ENCODE peak calls at places on chromosomes 1 and 21, in five cellular contexts. B, J, V, U and D are unnamed samples.

GRCh38 chr1:16122361-16122881 is 33.4 kb downstream of the EPHA2 start:
- DNase-seq in B (no peak), J (no peak), V (no peak), U (no peak), D (no peak)

GRCh38 chr1:53547321-53547720 is 88.1 kb downstream of the DMRTB1 start:
- DNase-seq in B (no peak), J (no peak), V (no peak), U (no peak), D (no peak)

GRCh38 chr1:172827841-172828240 is 168.9 kb downstream of the FASLG start:
- DNase-seq in B (no peak), J (no peak), V (no peak), U (no peak), D (no peak)

GRCh38 chr21:24045775-24046215 is 1561.5 kb downstream of the MRPL39 start:
- DNase-seq in B (peak; percentile 63), J (peak; percentile 11), V (peak; percentile 65), U (no peak), D (no peak)

GRCh38 chr1:225949041-225949440 is 8.0 kb upstream of the LEFTY2 start:
- DNase-seq in B (no peak), J (no peak), V (no peak), U (no peak), D (no peak)

GRCh38 chr1:168408531-168409242 is 128.0 kb downstream of the TBX19 start:
- DNase-seq in B (no peak), J (peak; percentile 35), V (no peak), U (no peak), D (peak; percentile 13)

GRCh38 chr1:18942340-18942739 is 14.1 kb downstream of the IFFO2 start:
- DNase-seq in B (no peak), J (no peak), V (no peak), U (no peak), D (no peak)

GRCh38 chr1:229217716-229218115 is 53.2 kb upstream of the RAB4A start:
- DNase-seq in B (no peak), J (peak; percentile 68), V (no peak), U (no peak), D (no peak)

GRCh38 chr1:173208868-173209267 is 1.7 kb upstream of the TNFSF4 start:
- DNase-seq in B (no peak), J (no peak), V (no peak), U (no peak), D (no peak)

GRCh38 chr1:6602669-6603423 is at the start of gene KLHL21:
- DNase-seq in B (peak; percentile 95), J (peak; percentile 74), V (peak; percentile 87), U (peak; percentile 98), D (peak; percentile 87)

GRCh38 chr1:35894183-35894582 is 11.2 kb downstream of the AGO1 start:
- DNase-seq in B (peak; percentile 28), J (peak; percentile 46), V (peak; percentile 55), U (no peak), D (peak; percentile 39)

GRCh38 chr1:178101654-178102053 is 7.8 kb downstream of the RASAL2 start:
- DNase-seq in B (no peak), J (peak; percentile 23), V (no peak), U (no peak), D (no peak)

GRCh38 chr21:29827647-29828046 is 112.1 kb downstream of the GRIK1 start:
- DNase-seq in B (no peak), J (no peak), V (no peak), U (no peak), D (no peak)

GRCh38 chr1:188599313-188599712 is 1770.6 kb downstream of the PLA2G4A start:
- DNase-seq in B (no peak), J (no peak), V (no peak), U (no peak), D (no peak)

GRCh38 chr1:156214024-156214748 is 1.4 kb downstream of the PMF1 start:
- DNase-seq in B (no peak), J (peak; percentile 47), V (no peak), U (no peak), D (no peak)

GRCh38 chr1:219358080-219358479 is 184.4 kb downstream of the LYPLAL1 start:
- DNase-seq in B (no peak), J (no peak), V (no peak), U (no peak), D (no peak)

GRCh38 chr1:26289158-26290059 is 9.5 kb downstream of the SH3BGRL3 start:
- DNase-seq in B (no peak), J (no peak), V (peak; percentile 92), U (no peak), D (peak; percentile 76)

GRCh38 chr1:25255711-25256577 is 8.7 kb upstream of the RSRP1 start:
- DNase-seq in B (no peak), J (no peak), V (no peak), U (no peak), D (no peak)

GRCh38 chr21:46636550-46637289 is 1.2 kb downstream of the PRMT2 start:
- DNase-seq in B (no peak), J (no peak), V (no peak), U (no peak), D (no peak)

GRCh38 chr1:77673030-77673429 is 9.4 kb downstream of the ZZZ3 start:
- DNase-seq in B (no peak), J (no peak), V (no peak), U (no peak), D (no peak)

GRCh38 chr1:6447818-6448748 is 17.9 kb downstream of the TNFRSF25 start:
- DNase-seq in B (no peak), J (no peak), V (peak; percentile 40), U (no peak), D (no peak)

GRCh38 chr1:185823471-185823870 is 89.3 kb downstream of the HMCN1 start:
- DNase-seq in B (no peak), J (no peak), V (no peak), U (no peak), D (no peak)

GRCh38 chr1:185819798-185820197 is 85.6 kb downstream of the HMCN1 start:
- DNase-seq in B (no peak), J (no peak), V (no peak), U (no peak), D (no peak)

GRCh38 chr1:185825556-185825955 is 91.4 kb downstream of the HMCN1 start:
- DNase-seq in B (no peak), J (no peak), V (no peak), U (no peak), D (no peak)

GRCh38 chr1:185824106-185824505 is 89.9 kb downstream of the HMCN1 start:
- DNase-seq in B (no peak), J (no peak), V (no peak), U (no peak), D (no peak)

GRCh38 chr1:185821612-185822385 is 87.6 kb downstream of the HMCN1 start:
- DNase-seq in B (no peak), J (no peak), V (no peak), U (no peak), D (no peak)
- TF ChIP-seq CTCF in B (no peak), J (no peak), V (no peak), U (no peak), D (no peak)

GRCh38 chr21:41506005-41506404 is 2.0 kb downstream of the TMPRSS2 start:
- DNase-seq in B (no peak), J (no peak), V (no peak), U (no peak), D (no peak)

GRCh38 chr21:41509206-41509496 is 1.2 kb upstream of the TMPRSS2 start:
- DNase-seq in B (no peak), J (no peak), V (no peak), U (no peak), D (no peak)

GRCh38 chr21:41507521-41508414 is at the start of gene TMPRSS2:
- DNase-seq in B (no peak), J (no peak), V (no peak), U (no peak), D (no peak)

GRCh38 chr21:41508415-41509205 is 652 bp upstream of the TMPRSS2 start:
- DNase-seq in B (no peak), J (no peak), V (no peak), U (no peak), D (no peak)

DNA sequence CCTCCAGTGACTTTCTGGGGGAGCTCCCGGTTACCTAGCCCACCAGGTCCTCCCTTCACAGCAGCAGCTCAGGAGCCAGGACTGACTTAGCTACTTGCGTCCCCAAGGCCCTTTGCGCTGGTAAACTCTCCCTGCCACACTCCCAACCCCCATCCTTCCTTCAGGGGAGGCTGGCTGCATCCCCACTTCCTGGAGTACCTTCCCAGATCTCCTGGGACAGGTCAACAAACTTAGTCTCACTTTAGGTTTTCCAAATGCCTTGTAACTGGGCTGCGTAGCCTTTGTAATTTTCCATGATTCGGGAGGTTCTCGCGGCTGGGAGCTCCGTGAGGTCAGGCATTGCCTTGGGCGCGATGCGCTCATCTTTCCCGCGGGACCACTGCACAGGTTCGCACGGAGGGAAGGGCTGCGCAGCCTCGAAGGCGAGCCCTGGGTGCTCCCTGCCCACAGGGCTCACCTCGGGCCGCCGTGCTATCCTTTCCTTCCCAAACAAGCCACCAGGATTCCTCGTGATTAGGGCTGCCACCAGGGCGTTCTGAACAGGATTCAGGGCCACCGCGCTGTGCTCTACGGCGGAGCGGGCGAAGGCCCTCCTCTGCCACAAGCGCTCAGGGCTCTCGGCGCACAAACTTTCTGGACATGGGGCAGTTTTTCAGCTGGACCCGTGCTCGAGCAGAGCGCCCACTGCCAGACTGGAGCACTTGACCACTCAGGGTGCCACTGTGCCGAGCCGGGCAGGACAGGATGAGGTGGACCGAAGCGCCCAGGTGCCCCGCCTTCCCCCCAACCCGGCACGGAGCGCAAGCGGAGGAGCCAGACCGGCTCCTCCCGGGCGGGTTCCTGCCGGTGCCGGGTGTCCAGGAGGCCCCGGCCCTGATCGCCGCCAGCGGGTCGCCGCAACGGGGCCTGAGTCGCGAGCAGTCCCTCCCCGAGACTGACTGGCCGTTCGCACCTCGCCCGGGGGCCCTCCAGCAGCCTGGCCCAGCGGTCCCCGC is 1.1 kb downstream of the TMPRSS2 start:
- DNase-seq in B (no peak), J (peak; percentile 3), V (no peak), U (no peak), D (no peak)
- H3K4me3 ChIP-seq in B (no peak overlapping the region), J (peak overlapping the region; percentile 41), V (peak overlapping the region; percentile 49), U (no peak overlapping the region), D (no peak overlapping the region)

GRCh38 chr1:195899762-195900352 is 708.4 kb downstream of the KCNT2 start:
- DNase-seq in B (no peak), J (peak; percentile 14), V (no peak), U (no peak), D (no peak)

GRCh38 chr1:195894411-195894810 is 713.8 kb downstream of the KCNT2 start:
- DNase-seq in B (no peak), J (no peak), V (no peak), U (no peak), D (no peak)

GRCh38 chr1:195902779-195903178 is 705.5 kb downstream of the KCNT2 start:
- DNase-seq in B (no peak), J (no peak), V (no peak), U (no peak), D (no peak)

GRCh38 chr1:195898924-195899323 is 709.3 kb downstream of the KCNT2 start:
- DNase-seq in B (no peak), J (no peak), V (no peak), U (no peak), D (no peak)

DNA sequence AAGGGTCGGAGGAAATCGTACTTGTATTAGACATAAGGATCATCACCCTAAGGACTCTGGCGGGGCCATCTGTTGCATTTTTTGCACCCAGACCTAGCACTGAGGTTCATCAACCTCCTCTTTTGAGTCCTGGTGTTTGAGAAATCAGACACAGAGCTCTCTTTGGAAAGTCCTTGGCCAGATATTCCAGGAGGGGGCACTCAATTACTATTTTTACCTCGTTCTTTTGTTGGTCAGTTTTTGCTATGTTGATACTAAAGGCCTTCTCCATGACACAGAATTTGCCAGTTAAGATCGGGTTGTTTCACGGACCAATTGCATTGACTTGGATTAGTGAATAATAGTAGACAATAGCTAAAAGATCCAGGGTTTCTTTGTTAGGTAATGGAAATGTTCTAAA is 711.2 kb downstream of the KCNT2 start:
- DNase-seq in B (no peak), J (no peak), V (no peak), U (no peak), D (no peak)
- TF ChIP-seq CTCF in B (no peak), J (no peak), V (no peak), U (no peak), D (no peak)

GRCh38 chr1:45998218-45998617 is 134.2 kb downstream of the PIK3R3 start:
- DNase-seq in B (no peak), J (no peak), V (no peak), U (no peak), D (no peak)
- H3K4me3 ChIP-seq in B (no peak overlapping the region), J (no peak overlapping the region), V (no peak overlapping the region), U (no peak overlapping the region), D (no peak overlapping the region)